ENCODE peak calls at places on chromosomes 3 and 15, in four cellular contexts. D, T, K and E are unnamed samples. For H3K4me1, the result is how much of the 10 kb centered on the place peaks cover.

GRCh38 chr15:72554471-72555425 is 80.6 kb downstream of the ARIH1 start:
- DNase-seq in D (peak), T (peak), K (no peak), E (peak)

GRCh38 chr15:69149163-69149562 is 11.3 kb upstream of the GLCE start:
- DNase-seq in D (no peak), T (no peak), K (no peak), E (no peak)

GRCh38 chr3:156323466-156323865 is 203.1 kb downstream of the KCNAB1 start:
- DNase-seq in D (no peak), T (no peak), K (no peak), E (no peak)

GRCh38 chr3:111035896-111036295 is 35.7 kb upstream of the NECTIN3 start:
- DNase-seq in D (no peak), T (no peak), K (no peak), E (no peak)

GRCh38 chr3:155424041-155424605 is 130.6 kb upstream of the STRIT1 start:
- DNase-seq in D (no peak), T (no peak), K (no peak), E (no peak)

GRCh38 chr15:45138814-45139765 is 9.3 kb downstream of the DUOX1 start:
- DNase-seq in D (no peak), T (no peak), K (no peak), E (no peak)

GRCh38 chr3:3586843-3587626 is 212.2 kb upstream of the LRRN1 start:
- DNase-seq in D (no peak), T (no peak), K (no peak), E (no peak)

GRCh38 chr3:24318668-24319287 is 175.9 kb downstream of the THRB start:
- DNase-seq in D (no peak), T (peak), K (no peak), E (peak)

GRCh38 chr3:167814441-167814951 is 79.0 kb downstream of the SERPINI1 start:
- DNase-seq in D (no peak), T (peak), K (no peak), E (no peak)

GRCh38 chr15:80309769-80310384 is 57.9 kb upstream of the CTXND1 start:
- DNase-seq in D (no peak), T (peak), K (peak), E (no peak)

GRCh38 chr15:63939531-63940130 is 105.9 kb upstream of the HERC1 start:
- DNase-seq in D (no peak), T (no peak), K (no peak), E (no peak)

GRCh38 chr15:84611631-84612030 is 10.8 kb downstream of the ZSCAN2 start:
- DNase-seq in D (no peak), T (no peak), K (no peak), E (no peak)

GRCh38 chr3:99410789-99411311 is 227.5 kb upstream of the COL8A1 start:
- DNase-seq in D (no peak), T (no peak), K (peak), E (no peak)

GRCh38 chr3:131091768-131092167 is 65.1 kb downstream of the NEK11 start:
- DNase-seq in D (no peak), T (peak), K (no peak), E (no peak)

GRCh38 chr3:48344867-48345507 is 11.5 kb upstream of the SPINK8 start:
- DNase-seq in D (no peak), T (no peak), K (no peak), E (no peak)

GRCh38 chr3:25962255-25962654 is 172.4 kb downstream of the OXSM start:
- DNase-seq in D (no peak), T (peak), K (no peak), E (no peak)

GRCh38 chr3:55624238-55624637 is 137.1 kb upstream of the WNT5A start:
- DNase-seq in D (no peak), T (no peak), K (no peak), E (peak)

GRCh38 chr3:194364652-194365434 is 4.7 kb downstream of the LRRC15 start:
- DNase-seq in D (no peak), T (no peak), K (no peak), E (no peak)

GRCh38 chr3:150760431-150761200 is 2.4 kb downstream of the SIAH2 start:
- DNase-seq in D (peak), T (no peak), K (no peak), E (no peak)

GRCh38 chr3:63972987-63973386 is 50.3 kb downstream of the PSMD6 start:
- DNase-seq in D (no peak), T (no peak), K (no peak), E (no peak)

GRCh38 chr3:63972196-63972595 is 51.1 kb downstream of the PSMD6 start:
- DNase-seq in D (no peak), T (no peak), K (no peak), E (no peak)

GRCh38 chr3:63969866-63970265 is 53.4 kb downstream of the PSMD6 start:
- DNase-seq in D (no peak), T (no peak), K (no peak), E (no peak)

GRCh38 chr3:63968612-63969350 is 54.5 kb downstream of the PSMD6 start:
- DNase-seq in D (peak), T (no peak), K (no peak), E (no peak)

GRCh38 chr3:63970596-63971468 is 52.5 kb downstream of the PSMD6 start:
- DNase-seq in D (no peak), T (no peak), K (peak), E (no peak)
- H3K4me1 ChIP-seq in D (half or more), T (under half), K (under half), E (under half)

DNA sequence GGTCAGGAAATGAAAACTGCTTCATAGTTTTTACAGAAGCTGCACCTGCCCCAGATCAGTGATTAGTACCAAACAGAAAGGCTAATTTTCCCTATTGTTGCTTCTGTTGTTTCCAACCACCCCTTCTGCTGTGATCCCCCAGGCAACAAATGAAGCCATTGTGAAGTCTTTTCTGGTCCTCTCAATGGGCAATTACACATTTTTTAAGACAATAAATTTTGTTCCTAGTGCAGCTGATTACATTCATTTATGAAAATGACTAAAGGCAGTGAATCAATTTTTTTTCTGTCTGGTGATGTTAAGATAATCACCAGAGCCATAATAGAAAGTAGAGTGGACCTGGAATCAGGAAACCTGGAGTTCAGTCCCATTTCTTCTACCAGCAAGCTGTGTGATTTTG is 32.7 kb downstream of the GLDN start:
- DNase-seq in D (no peak), T (no peak), K (no peak), E (no peak)
- H3K4me1 ChIP-seq in D (under half), T (under half), K (under half), E (under half)

DNA sequence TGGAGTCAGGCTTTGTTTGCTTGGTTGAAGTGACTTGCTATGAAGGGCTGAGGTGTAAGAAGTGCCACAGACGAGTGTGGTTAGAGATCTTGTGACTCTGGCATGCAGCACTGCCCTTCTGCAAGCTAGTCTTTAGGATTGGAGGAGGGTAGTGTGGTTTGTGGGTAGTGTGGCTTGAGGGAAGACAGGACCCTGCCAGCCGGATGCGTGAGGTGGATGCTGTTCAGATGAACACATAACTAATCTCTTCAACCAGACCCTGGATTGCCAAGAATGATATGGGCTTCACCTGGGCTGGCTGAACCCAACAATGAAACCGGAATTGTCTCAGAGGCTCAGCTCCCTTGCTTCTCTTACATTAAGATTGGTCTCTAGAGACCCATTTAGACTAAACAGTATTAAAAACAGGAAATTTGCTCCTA is 32.7 kb downstream of the STARD9 start:
- DNase-seq in D (peak), T (no peak), K (no peak), E (no peak)
- H3K4me1 ChIP-seq in D (under half), T (under half), K (under half), E (under half)

DNA sequence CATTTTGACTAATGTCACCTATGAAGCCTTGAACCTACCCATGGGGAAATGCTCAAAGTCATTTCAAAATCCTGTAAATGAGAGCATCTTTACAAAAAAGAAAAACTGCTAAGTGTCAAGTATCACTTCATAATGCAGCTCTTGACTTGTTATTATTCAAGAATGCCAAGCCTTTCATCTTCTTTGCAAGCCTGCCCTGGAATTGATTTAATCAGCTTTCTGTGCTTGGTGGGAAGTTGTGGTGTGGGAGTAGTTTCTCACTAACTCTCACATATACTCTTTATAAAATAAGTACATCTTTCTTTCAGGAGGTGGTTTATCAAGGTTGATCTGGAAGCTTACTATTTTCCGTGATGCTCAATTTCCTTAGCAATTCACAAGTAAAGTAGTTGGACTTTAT is 43.6 kb downstream of the RYR3 start:
- DNase-seq in D (no peak), T (no peak), K (no peak), E (no peak)
- H3K4me1 ChIP-seq in D (under half), T (under half), K (under half), E (under half)

GRCh38 chr15:74782596-74783071 is 754 bp downstream of the CSK start:
- DNase-seq in D (no peak), T (no peak), K (no peak), E (no peak)
- H3K4me1 ChIP-seq in D (half or more), T (under half), K (under half), E (half or more)

GRCh38 chr3:30980993-30981392 is 86.5 kb upstream of the GADL1 start:
- DNase-seq in D (no peak), T (no peak), K (no peak), E (no peak)

GRCh38 chr3:30984855-30985793 is 90.7 kb upstream of the GADL1 start:
- DNase-seq in D (no peak), T (peak), K (no peak), E (no peak)

GRCh38 chr3:30977592-30977991 is 83.1 kb upstream of the GADL1 start:
- DNase-seq in D (no peak), T (no peak), K (no peak), E (no peak)

GRCh38 chr3:30986551-30986950 is 92.1 kb upstream of the GADL1 start:
- DNase-seq in D (no peak), T (no peak), K (no peak), E (no peak)

GRCh38 chr3:30982676-30983075 is 88.2 kb upstream of the GADL1 start:
- DNase-seq in D (no peak), T (no peak), K (no peak), E (no peak)
- H3K4me1 ChIP-seq in D (under half), T (under half), K (under half), E (under half)

GRCh38 chr3:77935418-77935817 is 895.5 kb downstream of the ROBO2 start:
- DNase-seq in D (no peak), T (no peak), K (no peak), E (peak)
- H3K4me1 ChIP-seq in D (under half), T (under half), K (under half), E (under half)

GRCh38 chr3:71409352-71409751 is 174.2 kb downstream of the FOXP1 start:
- DNase-seq in D (no peak), T (no peak), K (no peak), E (no peak)

GRCh38 chr3:71415708-71416108 is 167.8 kb downstream of the FOXP1 start:
- DNase-seq in D (no peak), T (no peak), K (no peak), E (no peak)

GRCh38 chr3:71413572-71413971 is 170.0 kb downstream of the FOXP1 start:
- DNase-seq in D (no peak), T (no peak), K (no peak), E (no peak)

GRCh38 chr3:71416868-71417267 is 166.7 kb downstream of the FOXP1 start:
- DNase-seq in D (peak), T (peak), K (no peak), E (no peak)

DNA sequence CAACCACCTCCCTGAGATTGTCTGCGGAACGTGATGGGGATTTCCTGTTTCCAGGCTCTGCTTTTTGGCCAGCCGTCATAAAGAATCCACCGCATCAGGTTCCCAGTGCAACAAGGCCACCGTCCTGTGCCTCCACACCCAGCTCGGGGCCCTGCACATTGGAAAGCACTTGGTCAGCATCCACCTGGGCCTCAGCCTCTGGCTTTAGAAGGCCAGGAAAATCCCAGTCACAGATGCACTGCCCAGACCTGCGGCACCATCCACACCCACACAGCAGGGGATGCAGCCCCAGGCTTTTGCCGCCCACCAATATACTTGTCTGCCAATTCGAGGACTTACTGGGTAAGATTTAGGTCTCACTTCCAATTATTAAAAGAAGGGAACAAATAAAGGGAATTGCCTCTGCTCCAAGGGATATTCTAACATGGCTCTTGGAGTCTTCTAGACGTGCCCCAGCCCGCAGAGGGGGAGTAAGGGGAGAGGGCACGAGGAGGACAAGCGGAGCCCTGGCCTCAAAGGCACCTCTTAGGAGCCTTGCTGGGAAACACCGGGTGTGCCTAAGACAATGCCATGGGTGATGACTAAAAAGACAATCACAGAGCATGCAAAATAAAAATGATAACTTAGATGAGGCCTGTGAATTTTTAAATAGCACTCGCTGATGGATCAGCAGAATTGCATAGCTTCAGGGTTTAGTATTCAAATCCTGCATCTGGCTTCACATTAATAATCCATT is 169.2 kb downstream of the FOXP1 start:
- DNase-seq in D (no peak), T (no peak), K (no peak), E (no peak)
- H3K4me1 ChIP-seq in D (half or more), T (under half), K (under half), E (under half)